ENCODE peak calls at places on chromosomes 5 and 9, in ten cellular contexts. W is A549, C is stomach, U is breast epithelium, D is IMR-90, P is GM12878, V is right lobe of liver, S is spleen, Y is transverse colon, M is tibial nerve. J is an unnamed sample.
A peak's percentile ranks its signal among the peaks of the same experiment; 100 is the strongest.

GRCh38 chr9:28073278-28073677 is 500.0 kb upstream of the C9orf72 start:
- DNase-seq in W (peak; percentile 3), C (peak; percentile 54), U (no peak), D (peak; percentile 36), P (no peak), V (no peak), S (no peak), Y (no peak), M (no peak), J (no peak)

GRCh38 chr5:64632251-64632650 is 58.1 kb upstream of the SHISAL2B start:
- DNase-seq in W (no peak), C (no peak), U (no peak), D (peak; percentile 27), P (no peak), V (no peak), S (no peak), Y (no peak), M (no peak), J (no peak)

GRCh38 chr9:34515959-34516358 is 6.8 kb downstream of the ENHO start:
- DNase-seq in W (no peak), C (no peak), U (no peak), D (no peak), P (no peak), V (no peak), S (no peak), Y (no peak), M (no peak), J (no peak)

GRCh38 chr5:13957032-13957645 is 12.7 kb upstream of the DNAH5 start:
- DNase-seq in W (peak; percentile 44), C (no peak), U (no peak), D (peak; percentile 78), P (no peak), V (no peak), S (no peak), Y (no peak), M (no peak), J (no peak)

GRCh38 chr5:119321569-119322311 is 34.1 kb upstream of the TNFAIP8 start:
- DNase-seq in W (no peak), C (no peak), U (no peak), D (no peak), P (no peak), V (no peak), S (no peak), Y (no peak), M (no peak), J (no peak)

GRCh38 chr9:74777136-74777879 is 110.4 kb downstream of the TRPM6 start:
- DNase-seq in W (peak; percentile 46), C (peak; percentile 69), U (no peak), D (peak; percentile 54), P (peak; percentile 9), V (peak; percentile 54), S (peak; percentile 83), Y (peak; percentile 73), M (peak; percentile 52), J (peak; percentile 54)

GRCh38 chr5:31823477-31823876 is 184.5 kb downstream of the PDZD2 start:
- DNase-seq in W (no peak), C (no peak), U (no peak), D (no peak), P (no peak), V (no peak), S (no peak), Y (no peak), M (no peak), J (no peak)

GRCh38 chr9:19656704-19657103 is 132.1 kb downstream of the SLC24A2 start:
- DNase-seq in W (no peak), C (no peak), U (no peak), D (no peak), P (no peak), V (no peak), S (no peak), Y (no peak), M (no peak), J (no peak)

GRCh38 chr5:53994148-53994547 is 316.2 kb downstream of the ARL15 start:
- DNase-seq in W (no peak), C (no peak), U (no peak), D (peak; percentile 80), P (no peak), V (no peak), S (no peak), Y (no peak), M (no peak), J (no peak)

GRCh38 chr5:53996008-53996407 is 314.4 kb downstream of the ARL15 start:
- DNase-seq in W (no peak), C (no peak), U (no peak), D (no peak), P (no peak), V (no peak), S (no peak), Y (no peak), M (no peak), J (no peak)

GRCh38 chr5:53987091-53987490 is 323.3 kb downstream of the ARL15 start:
- DNase-seq in W (no peak), C (no peak), U (no peak), D (no peak), P (no peak), V (no peak), S (no peak), Y (no peak), M (no peak), J (no peak)

DNA sequence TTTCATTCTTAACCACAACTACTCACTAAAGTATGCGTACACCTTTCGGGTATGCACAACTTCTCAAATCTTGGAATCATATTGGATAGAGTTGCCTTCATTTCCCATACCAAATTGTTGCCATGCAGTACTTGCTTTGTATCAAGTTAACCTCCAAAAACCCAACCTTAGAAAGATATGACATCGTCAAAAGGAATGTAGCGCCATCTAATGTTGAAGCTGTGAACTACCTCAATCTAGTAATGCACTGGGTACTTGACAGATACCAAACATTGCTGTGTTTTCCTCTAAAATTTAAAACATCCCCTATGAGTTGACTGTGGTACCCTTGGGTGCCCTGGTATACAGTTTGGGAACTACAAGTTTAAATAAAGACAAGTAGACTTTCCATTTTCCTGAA is 318.4 kb downstream of the ARL15 start:
- DNase-seq in W (no peak), C (no peak), U (no peak), D (no peak), P (peak; percentile 3), V (no peak), S (no peak), Y (no peak), M (no peak), J (no peak)
- TF ChIP-seq CTCF in W (peak; percentile 22), C (no peak), U (no peak), D (peak; percentile 32), P (peak; percentile 47), V (peak; percentile 28), S (no peak), Y (no peak), M (no peak), J (no peak)

DNA sequence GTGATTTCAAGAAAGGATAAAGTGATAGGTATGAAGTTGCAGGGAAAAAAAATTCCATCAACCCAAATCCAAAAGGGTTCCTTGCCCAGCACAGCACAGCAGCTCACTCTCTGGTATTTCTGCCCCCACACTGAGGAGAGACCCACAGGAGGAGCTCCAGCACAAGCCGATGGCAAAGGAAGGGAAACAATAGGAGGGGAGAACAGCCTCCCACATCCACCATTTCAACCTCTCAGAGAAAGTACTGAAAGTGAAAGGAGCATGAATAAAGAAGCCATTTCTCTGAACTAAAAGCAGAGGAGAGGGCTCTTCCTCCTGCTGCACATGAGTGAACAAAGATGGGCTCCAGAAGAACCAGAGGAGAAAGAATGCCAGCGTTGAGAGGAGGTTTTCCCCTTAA is 54.9 kb upstream of the ZSWIM6 start:
- DNase-seq in W (no peak), C (no peak), U (no peak), D (peak; percentile 64), P (no peak), V (no peak), S (no peak), Y (no peak), M (no peak), J (no peak)
- TF ChIP-seq POLR2A in W (no peak), C (no peak), U (no peak), D (no peak), P (no peak), V (no peak), S (no peak), Y (no peak), M (no peak), J (no peak)

GRCh38 chr9:110092792-110093191 is 115.2 kb downstream of the C9orf152 start:
- DNase-seq in W (no peak), C (no peak), U (no peak), D (no peak), P (no peak), V (no peak), S (no peak), Y (no peak), M (no peak), J (no peak)

GRCh38 chr9:110093871-110094270 is 114.1 kb downstream of the C9orf152 start:
- DNase-seq in W (no peak), C (no peak), U (no peak), D (no peak), P (no peak), V (no peak), S (no peak), Y (no peak), M (no peak), J (no peak)

GRCh38 chr9:110095776-110096175 is 112.2 kb downstream of the C9orf152 start:
- DNase-seq in W (no peak), C (no peak), U (no peak), D (peak; percentile 70), P (no peak), V (no peak), S (no peak), Y (no peak), M (no peak), J (no peak)

GRCh38 chr9:110095238-110095637 is 112.7 kb downstream of the C9orf152 start:
- DNase-seq in W (no peak), C (no peak), U (no peak), D (peak; percentile 71), P (no peak), V (no peak), S (no peak), Y (no peak), M (no peak), J (no peak)

GRCh38 chr9:110093417-110093816 is 114.5 kb downstream of the C9orf152 start:
- DNase-seq in W (no peak), C (no peak), U (no peak), D (no peak), P (no peak), V (no peak), S (no peak), Y (no peak), M (no peak), J (no peak)
- H3K4me3 ChIP-seq in W (no peak overlapping the region), C (no peak overlapping the region), U (no peak overlapping the region), D (no peak overlapping the region), P (no peak overlapping the region), V (no peak overlapping the region), S (no peak overlapping the region), Y (no peak overlapping the region), M (no peak overlapping the region), J (no peak overlapping the region)

GRCh38 chr5:157267766-157268480 is 2.0 kb downstream of the CYFIP2 start:
- DNase-seq in W (no peak), C (no peak), U (no peak), D (no peak), P (no peak), V (no peak), S (no peak), Y (no peak), M (no peak), J (no peak)

GRCh38 chr5:157263586-157264090 is 2.3 kb upstream of the CYFIP2 start:
- DNase-seq in W (no peak), C (no peak), U (no peak), D (no peak), P (no peak), V (no peak), S (no peak), Y (no peak), M (no peak), J (no peak)

GRCh38 chr5:157266286-157267007 is 524 bp downstream of the CYFIP2 start:
- DNase-seq in W (peak; percentile 35), C (peak; percentile 50), U (no peak), D (no peak), P (no peak), V (peak; percentile 53), S (peak; percentile 94), Y (peak; percentile 66), M (no peak), J (no peak)

GRCh38 chr5:157267025-157267424 is 1.1 kb downstream of the CYFIP2 start:
- DNase-seq in W (no peak), C (no peak), U (no peak), D (no peak), P (no peak), V (no peak), S (no peak), Y (no peak), M (no peak), J (no peak)

GRCh38 chr5:157265714-157266285 is at the start of gene CYFIP2:
- DNase-seq in W (peak; percentile 71), C (peak; percentile 76), U (no peak), D (peak; percentile 4), P (no peak), V (peak; percentile 81), S (peak; percentile 96), Y (peak; percentile 80), M (peak; percentile 23), J (no peak)
- TF ChIP-seq CTCF in W (no peak), C (no peak), U (no peak), D (no peak), P (no peak), V (no peak), S (no peak), Y (no peak), M (no peak), J (no peak)

J was measured in lower leg skin.